ENCODE peak calls at places on chromosome 5, in four cellular contexts. I is CD8-positive, alpha-beta T cell; L is PC-3; Q is retinal pigment epithelial cell. H is an unnamed sample.

GRCh38 chr5:152689275-152689711 is 284.2 kb upstream of the NMUR2 start:
- DNase-seq in I (no peak), L (no peak), Q (peak), H (no peak)

GRCh38 chr5:83097582-83098265 is 20.4 kb downstream of the XRCC4 start:
- DNase-seq in I (no peak), L (peak), Q (no peak), H (no peak)

GRCh38 chr5:154179846-154180710 is 10.5 kb upstream of the GALNT10 start:
- DNase-seq in I (peak), L (peak), Q (no peak), H (peak)

GRCh38 chr5:77791356-77791755 is 15.2 kb upstream of the TBCA start:
- DNase-seq in I (no peak), L (no peak), Q (no peak), H (no peak)

GRCh38 chr5:112628219-112628618 is 109.5 kb upstream of the APC start:
- DNase-seq in I (no peak), L (no peak), Q (no peak), H (no peak)

GRCh38 chr5:123875444-123876264 is 363.7 kb downstream of the CSNK1G3 start:
- DNase-seq in I (no peak), L (no peak), Q (no peak), H (peak)

GRCh38 chr5:81759632-81760005 is 8.7 kb upstream of the SSBP2 start:
- DNase-seq in I (no peak), L (no peak), Q (no peak), H (no peak)

GRCh38 chr5:103366938-103367549 is 108.5 kb downstream of the MACIR start:
- DNase-seq in I (no peak), L (no peak), Q (no peak), H (no peak)

GRCh38 chr5:77211013-77211690 is 672 bp downstream of the PDE8B start:
- DNase-seq in I (no peak), L (peak), Q (no peak), H (peak)

GRCh38 chr5:132830436-132831094 is at the start of gene SHROOM1:
- DNase-seq in I (no peak), L (peak), Q (no peak), H (peak)

GRCh38 chr5:111389390-111390082 is 122.8 kb downstream of the STARD4 start:
- DNase-seq in I (no peak), L (peak), Q (no peak), H (no peak)

GRCh38 chr5:141692919-141693848 is 11.2 kb upstream of the ARAP3 start:
- DNase-seq in I (peak), L (no peak), Q (no peak), H (no peak)

GRCh38 chr5:1926471-1927341 is 44.0 kb upstream of the IRX4 start:
- DNase-seq in I (no peak), L (no peak), Q (no peak), H (no peak)

GRCh38 chr5:108345541-108346171 is 36.2 kb downstream of the FBXL17 start:
- DNase-seq in I (no peak), L (peak), Q (no peak), H (no peak)

GRCh38 chr5:154970759-154971158 is 29.9 kb downstream of the MRPL22 start:
- DNase-seq in I (no peak), L (peak), Q (peak), H (no peak)

DNA sequence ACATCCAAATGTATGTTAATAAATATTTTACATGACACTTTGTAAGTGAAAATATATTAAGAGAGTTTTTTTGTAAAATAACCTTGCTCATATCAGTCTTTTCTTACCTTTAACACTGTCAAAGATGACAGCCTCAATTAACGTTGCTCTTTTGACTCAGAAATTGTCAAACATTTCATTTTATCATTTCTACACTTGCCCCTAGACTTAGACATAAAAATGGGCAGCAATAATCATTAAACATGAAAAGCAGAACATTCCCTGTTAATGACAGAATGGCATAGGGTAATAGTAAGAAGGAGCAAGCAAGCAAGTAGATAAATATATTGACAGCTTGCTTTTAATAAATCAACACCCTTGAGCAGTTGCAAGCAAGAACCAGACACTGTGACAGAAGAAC is 795.9 kb upstream of the CHD1 start:
- DNase-seq in I (no peak), L (no peak), Q (no peak), H (no peak)
- TF ChIP-seq CTCF in I (no peak), L (no peak), Q (no peak), H (no peak)

DNA sequence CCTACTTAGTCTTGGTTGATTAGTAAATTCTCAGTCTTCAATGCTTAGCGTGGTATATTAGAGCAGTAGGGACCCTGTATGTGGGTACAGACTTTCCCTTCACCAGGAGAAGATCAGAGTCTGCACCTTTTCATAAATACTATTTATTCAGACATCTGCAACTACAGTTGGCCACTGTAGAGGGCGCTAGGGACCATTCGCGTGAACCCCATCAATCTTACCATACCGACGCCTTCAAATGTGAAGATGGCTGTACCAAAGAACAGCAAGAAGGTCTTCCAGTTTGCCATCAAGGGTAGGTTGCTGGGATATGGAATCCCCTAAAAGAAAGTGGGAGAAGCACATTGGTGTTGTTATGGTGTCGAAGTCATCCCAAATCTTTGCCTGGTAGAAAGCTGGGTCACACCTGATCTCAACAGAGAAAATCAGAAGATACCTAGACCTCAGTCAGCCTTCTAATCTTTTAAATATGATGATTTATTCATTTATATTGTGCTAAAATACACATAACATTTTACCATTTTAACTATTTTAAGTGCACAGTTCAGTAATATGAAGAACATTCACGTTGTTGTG is 19.1 kb downstream of the SLC36A3 start:
- DNase-seq in I (no peak), L (no peak), Q (no peak), H (no peak)
- TF ChIP-seq CTCF in I (no peak), L (peak), Q (peak), H (no peak)

DNA sequence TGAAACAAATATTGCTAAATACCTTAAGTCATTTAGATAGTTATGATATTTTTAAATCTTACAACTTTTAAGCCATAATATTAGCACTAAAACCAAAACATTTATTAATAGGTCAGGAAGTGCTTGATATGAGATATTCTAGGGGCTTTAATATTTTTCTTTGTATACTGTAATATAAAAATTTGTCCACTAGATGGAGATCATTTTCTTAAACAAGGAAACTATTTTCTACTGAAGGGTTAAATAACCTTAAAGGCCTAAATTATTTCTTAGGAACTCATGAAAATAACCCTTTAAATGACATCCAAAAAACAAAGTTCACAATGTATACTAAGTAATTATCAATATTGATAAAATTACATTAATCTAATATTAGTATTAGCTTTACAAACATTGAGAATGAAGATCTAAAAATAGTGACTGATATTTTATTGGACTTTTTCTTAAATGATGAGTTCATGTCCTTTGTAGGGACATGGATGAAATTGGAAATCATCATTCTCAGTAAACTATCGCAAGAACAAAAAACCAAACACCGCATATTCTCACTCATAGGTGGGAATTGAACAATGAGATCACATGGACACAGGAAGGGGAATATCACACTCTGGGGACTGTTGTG is 635.7 kb downstream of the RAB3C start:
- DNase-seq in I (no peak), L (peak), Q (no peak), H (no peak)
- TF ChIP-seq CTCF in I (no peak), L (peak), Q (peak), H (no peak)

GRCh38 chr5:29811914-29812679 is 1381.4 kb upstream of the CDH6 start:
- DNase-seq in I (no peak), L (peak), Q (peak), H (no peak)
- TF ChIP-seq CTCF in I (no peak), L (peak), Q (peak), H (no peak)

GRCh38 chr5:171848006-171848405 is 62.4 kb downstream of the SMIM23 start:
- DNase-seq in I (no peak), L (no peak), Q (no peak), H (no peak)

GRCh38 chr5:171847026-171847425 is 61.4 kb downstream of the SMIM23 start:
- DNase-seq in I (no peak), L (no peak), Q (no peak), H (no peak)

GRCh38 chr5:171849585-171850353 is 64.2 kb downstream of the SMIM23 start:
- DNase-seq in I (no peak), L (no peak), Q (no peak), H (no peak)

GRCh38 chr5:171848911-171849520 is 63.4 kb downstream of the SMIM23 start:
- DNase-seq in I (no peak), L (no peak), Q (no peak), H (no peak)

DNA sequence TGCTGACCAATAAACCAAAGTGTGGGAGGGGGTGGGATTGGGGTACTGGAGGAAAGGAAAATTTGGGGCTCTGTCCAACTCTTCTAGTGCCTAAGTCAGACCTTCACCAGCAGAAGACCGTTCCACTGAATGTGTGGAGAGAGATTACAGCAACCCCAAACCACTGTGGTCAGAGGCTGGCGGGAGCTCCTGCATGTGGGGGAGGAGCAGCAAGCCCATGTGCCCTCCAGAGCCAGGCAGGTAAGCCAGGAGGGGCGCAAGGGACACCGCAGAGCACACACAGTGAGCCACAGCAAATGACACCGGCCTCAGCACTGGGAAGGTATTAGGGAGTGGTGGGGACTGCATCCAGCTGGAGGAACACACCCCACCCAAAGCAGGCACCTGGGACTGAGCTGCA is 62.9 kb downstream of the SMIM23 start:
- DNase-seq in I (no peak), L (no peak), Q (no peak), H (no peak)
- TF ChIP-seq CTCF in I (no peak), L (no peak), Q (no peak), H (no peak)

DNA sequence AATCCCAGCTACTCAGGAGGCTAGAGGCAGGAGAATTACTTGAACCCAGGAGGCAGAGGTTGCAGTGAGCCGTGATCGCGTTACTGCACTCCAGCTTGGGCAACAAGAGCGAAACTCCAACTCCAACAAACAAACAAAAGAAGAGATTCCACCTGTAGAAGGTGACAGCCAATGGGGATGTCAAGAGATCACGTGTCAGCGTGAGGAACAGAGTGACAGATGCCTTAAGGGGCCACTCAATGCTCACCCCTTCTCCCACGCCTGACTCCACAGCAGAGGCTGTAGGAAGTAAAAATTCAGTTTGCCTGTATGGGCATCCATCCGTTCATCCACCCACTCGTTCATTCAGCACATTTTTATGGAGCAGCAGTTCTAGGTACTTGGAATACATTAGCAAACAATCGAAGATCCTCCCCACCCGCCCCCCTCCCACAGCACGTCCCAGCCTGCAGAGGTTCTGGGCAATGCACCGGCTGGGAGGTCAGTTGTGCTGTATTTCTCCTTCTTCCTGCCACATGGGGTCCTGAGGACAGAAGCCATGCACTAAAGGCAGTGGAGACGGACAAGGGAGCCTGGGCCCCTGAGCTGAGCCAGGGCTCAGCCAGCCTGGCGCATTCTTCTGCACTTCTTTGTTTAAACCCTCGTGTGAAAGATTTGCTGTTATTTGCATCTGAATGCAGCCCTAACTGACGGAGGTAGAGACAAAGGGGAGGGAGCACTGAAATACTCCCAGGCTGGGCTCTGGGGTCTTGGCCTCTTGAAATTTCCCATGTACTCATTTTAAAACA is 11.3 kb upstream of the RNF130 start:
- DNase-seq in I (no peak), L (no peak), Q (no peak), H (no peak)
- TF ChIP-seq CTCF in I (no peak), L (no peak), Q (no peak), H (no peak)

GRCh38 chr5:24789631-24790354 is 145.0 kb upstream of the CDH10 start:
- DNase-seq in I (no peak), L (peak), Q (no peak), H (no peak)
- TF ChIP-seq CTCF in I (no peak), L (no peak), Q (no peak), H (no peak)